ENCODE peak calls at places on chromosomes 6 and 20, in six cellular contexts. G is mesothelial cell of epicardium; F is effector CD4-positive, alpha-beta T cell; Z is NCI-H2081 treated with DMSO at 0.1 percent for 48 hours; H is fibroblast of the aortic adventitia; W is NCI-H69. P is an unnamed sample.

GRCh38 chr6:13364842-13365241 is 36.5 kb upstream of the TBC1D7 start:
- DNase-seq in G (no peak), F (no peak), Z (no peak), H (no peak), W (no peak), P (no peak)

GRCh38 chr20:8223096-8223870 is 91.2 kb downstream of the PLCB1 start:
- DNase-seq in G (no peak), F (no peak), Z (no peak), H (peak), W (peak), P (peak)

GRCh38 chr6:148968636-148969270 is 221.9 kb downstream of the UST start:
- DNase-seq in G (no peak), F (no peak), Z (no peak), H (peak), W (no peak), P (no peak)

GRCh38 chr20:1272368-1273155 is 6.5 kb downstream of the SNPH start:
- DNase-seq in G (no peak), F (no peak), Z (no peak), H (no peak), W (no peak), P (no peak)

GRCh38 chr6:17710331-17710730 is 3.6 kb upstream of the NUP153 start:
- DNase-seq in G (no peak), F (no peak), Z (no peak), H (peak), W (no peak), P (peak)

GRCh38 chr6:137767931-137768690 is 98.9 kb upstream of the TNFAIP3 start:
- DNase-seq in G (no peak), F (no peak), Z (no peak), H (peak), W (no peak), P (no peak)

GRCh38 chr6:71383891-71384489 is 95.4 kb downstream of the OGFRL1 start:
- DNase-seq in G (no peak), F (no peak), Z (no peak), H (peak), W (peak), P (peak)

GRCh38 chr20:51236396-51236795 is 213.5 kb upstream of the KCNG1 start:
- DNase-seq in G (no peak), F (no peak), Z (no peak), H (no peak), W (no peak), P (no peak)

GRCh38 chr20:3307695-3308094 is 68.7 kb upstream of the SLC4A11 start:
- DNase-seq in G (no peak), F (no peak), Z (no peak), H (no peak), W (no peak), P (no peak)

GRCh38 chr6:142463988-142464387 is 162.2 kb downstream of the ADGRG6 start:
- DNase-seq in G (no peak), F (no peak), Z (no peak), H (no peak), W (no peak), P (no peak)

GRCh38 chr20:10619427-10619826 is 54.4 kb downstream of the JAG1 start:
- DNase-seq in G (no peak), F (no peak), Z (no peak), H (peak), W (peak), P (peak)

GRCh38 chr6:45608252-45608911 is 230.6 kb upstream of the SUPT3H start:
- DNase-seq in G (no peak), F (no peak), Z (no peak), H (no peak), W (no peak), P (no peak)

GRCh38 chr20:46767127-46767761 is 57.8 kb downstream of the SLC2A10 start:
- DNase-seq in G (no peak), F (no peak), Z (peak), H (peak), W (peak), P (peak)

GRCh38 chr20:5719861-5720401 is 30.3 kb upstream of the SHLD1 start:
- DNase-seq in G (no peak), F (no peak), Z (no peak), H (peak), W (peak), P (no peak)

GRCh38 chr6:21341910-21342309 is 251.6 kb upstream of the SOX4 start:
- DNase-seq in G (no peak), F (no peak), Z (no peak), H (no peak), W (no peak), P (no peak)

GRCh38 chr20:5844063-5844681 is 94.0 kb downstream of the SHLD1 start:
- DNase-seq in G (no peak), F (peak), Z (peak), H (no peak), W (peak), P (no peak)

GRCh38 chr6:136337606-136338005 is 48.0 kb upstream of the BCLAF1 start:
- DNase-seq in G (no peak), F (no peak), Z (no peak), H (no peak), W (peak), P (no peak)

GRCh38 chr20:58421497-58421850 is 32.4 kb downstream of the VAPB start:
- DNase-seq in G (no peak), F (no peak), Z (no peak), H (no peak), W (no peak), P (no peak)

GRCh38 chr6:164753517-164753916 is 555.9 kb downstream of the C6orf118 start:
- DNase-seq in G (no peak), F (no peak), Z (no peak), H (peak), W (no peak), P (no peak)

GRCh38 chr6:99350573-99350972 is 1.1 kb upstream of the FAXC start:
- DNase-seq in G (no peak), F (no peak), Z (no peak), H (no peak), W (peak), P (no peak)

GRCh38 chr6:41587223-41587879 is 41.2 kb downstream of the FOXP4 start:
- DNase-seq in G (no peak), F (no peak), Z (no peak), H (no peak), W (peak), P (no peak)

GRCh38 chr6:137536104-137536773 is 42.0 kb upstream of the OLIG3 start:
- DNase-seq in G (no peak), F (no peak), Z (no peak), H (no peak), W (no peak), P (no peak)

GRCh38 chr20:52279667-52280180 is 88.1 kb upstream of the ZFP64 start:
- DNase-seq in G (no peak), F (no peak), Z (no peak), H (no peak), W (no peak), P (no peak)

GRCh38 chr6:117627533-117627932 is 25.2 kb upstream of the GOPC start:
- DNase-seq in G (no peak), F (no peak), Z (no peak), H (no peak), W (no peak), P (no peak)

GRCh38 chr6:142047934-142048592 is 84.7 kb upstream of the GJE1 start:
- DNase-seq in G (no peak), F (no peak), Z (no peak), H (no peak), W (no peak), P (no peak)

GRCh38 chr20:46674253-46675083 is 14.8 kb downstream of the TP53RK start:
- DNase-seq in G (no peak), F (no peak), Z (no peak), H (no peak), W (no peak), P (no peak)

P was measured in hepatic stellate cell.